ENCODE peak calls at places on chromosomes 7 and 10, in ten cellular contexts. One of them, this sample, is unnamed.
A peak's percentile ranks its signal among the peaks of the same experiment; 100 is the strongest.

GRCh38 chr10:122348512-122348911 is 26.0 kb upstream of the PLEKHA1 start:
- DNase-seq in natural killer cell: no peak
- DNase-seq in hepatocyte: no peak
- DNase-seq in stimulated activated CD8-positive, alpha-beta memory T cell treated with anti-CD3 and anti-CD28 coated beads, Interleukin-12 subunit alpha, Interleukin-12 subunit beta, amount 100 ng/mL, for 1 hour: no peak
- DNase-seq in activated gamma-delta T cell: no peak
- DNase-seq in astrocyte of the hippocampus: peak; percentile 65
- DNase-seq in endothelial cell: no peak
- DNase-seq in COR-L47: no peak
- DNase-seq in activated T-cell treated with anti-CD3 and anti-CD28 coated beads, Interleukin-2, amount 50 U/mL, for 48 hours: no peak
- DNase-seq in OCI-M1: no peak
- DNase-seq in this sample: no peak

GRCh38 chr10:100894033-100894432 is 18.7 kb upstream of the SLF2 start:
- DNase-seq in astrocyte of the hippocampus: no peak
- DNase-seq in OCI-M1: no peak
- DNase-seq in natural killer cell: no peak
- DNase-seq in activated gamma-delta T cell: no peak
- DNase-seq in stimulated activated CD8-positive, alpha-beta memory T cell treated with anti-CD3 and anti-CD28 coated beads, Interleukin-12 subunit alpha, Interleukin-12 subunit beta, amount 100 ng/mL, for 1 hour: no peak
- DNase-seq in hepatocyte: no peak
- DNase-seq in endothelial cell: no peak
- DNase-seq in COR-L47: no peak
- DNase-seq in activated T-cell treated with anti-CD3 and anti-CD28 coated beads, Interleukin-2, amount 50 U/mL, for 48 hours: no peak
- DNase-seq in this sample: no peak

GRCh38 chr7:51246258-51247245 is 70.1 kb downstream of the COBL start:
- DNase-seq in activated T-cell treated with anti-CD3 and anti-CD28 coated beads, Interleukin-2, amount 50 U/mL, for 48 hours: no peak
- DNase-seq in hepatocyte: no peak
- DNase-seq in OCI-M1: no peak
- DNase-seq in astrocyte of the hippocampus: no peak
- DNase-seq in stimulated activated CD8-positive, alpha-beta memory T cell treated with anti-CD3 and anti-CD28 coated beads, Interleukin-12 subunit alpha, Interleukin-12 subunit beta, amount 100 ng/mL, for 1 hour: no peak
- DNase-seq in COR-L47: peak; percentile 94
- DNase-seq in natural killer cell: no peak
- DNase-seq in endothelial cell: no peak
- DNase-seq in activated gamma-delta T cell: no peak
- DNase-seq in this sample: peak; percentile 60

GRCh38 chr7:79272066-79272669 is 181.3 kb downstream of the MAGI2 start:
- DNase-seq in activated T-cell treated with anti-CD3 and anti-CD28 coated beads, Interleukin-2, amount 50 U/mL, for 48 hours: no peak
- DNase-seq in activated gamma-delta T cell: no peak
- DNase-seq in OCI-M1: peak; percentile 82
- DNase-seq in COR-L47: peak; percentile 19
- DNase-seq in natural killer cell: no peak
- DNase-seq in astrocyte of the hippocampus: peak; percentile 56
- DNase-seq in endothelial cell: no peak
- DNase-seq in hepatocyte: peak; percentile 60
- DNase-seq in stimulated activated CD8-positive, alpha-beta memory T cell treated with anti-CD3 and anti-CD28 coated beads, Interleukin-12 subunit alpha, Interleukin-12 subunit beta, amount 100 ng/mL, for 1 hour: no peak
- DNase-seq in this sample: peak; percentile 67

GRCh38 chr10:33703897-33704825 is 369.7 kb upstream of the NRP1 start:
- DNase-seq in stimulated activated CD8-positive, alpha-beta memory T cell treated with anti-CD3 and anti-CD28 coated beads, Interleukin-12 subunit alpha, Interleukin-12 subunit beta, amount 100 ng/mL, for 1 hour: no peak
- DNase-seq in activated T-cell treated with anti-CD3 and anti-CD28 coated beads, Interleukin-2, amount 50 U/mL, for 48 hours: no peak
- DNase-seq in endothelial cell: no peak
- DNase-seq in OCI-M1: no peak
- DNase-seq in hepatocyte: no peak
- DNase-seq in activated gamma-delta T cell: no peak
- DNase-seq in natural killer cell: no peak
- DNase-seq in COR-L47: no peak
- DNase-seq in astrocyte of the hippocampus: peak; percentile 31
- DNase-seq in this sample: no peak

GRCh38 chr7:148135106-148135505 is 455.5 kb upstream of the C7orf33 start:
- DNase-seq in natural killer cell: no peak
- DNase-seq in activated T-cell treated with anti-CD3 and anti-CD28 coated beads, Interleukin-2, amount 50 U/mL, for 48 hours: no peak
- DNase-seq in activated gamma-delta T cell: no peak
- DNase-seq in OCI-M1: no peak
- DNase-seq in stimulated activated CD8-positive, alpha-beta memory T cell treated with anti-CD3 and anti-CD28 coated beads, Interleukin-12 subunit alpha, Interleukin-12 subunit beta, amount 100 ng/mL, for 1 hour: no peak
- DNase-seq in COR-L47: no peak
- DNase-seq in hepatocyte: no peak
- DNase-seq in endothelial cell: no peak
- DNase-seq in astrocyte of the hippocampus: peak; percentile 48
- DNase-seq in this sample: no peak

GRCh38 chr7:12694817-12695216 is 7.4 kb downstream of the ARL4A start:
- DNase-seq in COR-L47: no peak
- DNase-seq in activated T-cell treated with anti-CD3 and anti-CD28 coated beads, Interleukin-2, amount 50 U/mL, for 48 hours: no peak
- DNase-seq in activated gamma-delta T cell: no peak
- DNase-seq in stimulated activated CD8-positive, alpha-beta memory T cell treated with anti-CD3 and anti-CD28 coated beads, Interleukin-12 subunit alpha, Interleukin-12 subunit beta, amount 100 ng/mL, for 1 hour: no peak
- DNase-seq in natural killer cell: no peak
- DNase-seq in astrocyte of the hippocampus: no peak
- DNase-seq in hepatocyte: no peak
- DNase-seq in endothelial cell: no peak
- DNase-seq in OCI-M1: no peak
- DNase-seq in this sample: no peak

GRCh38 chr7:66500087-66500486 is 128.6 kb upstream of the KCTD7 start:
- DNase-seq in activated gamma-delta T cell: no peak
- DNase-seq in endothelial cell: no peak
- DNase-seq in activated T-cell treated with anti-CD3 and anti-CD28 coated beads, Interleukin-2, amount 50 U/mL, for 48 hours: no peak
- DNase-seq in stimulated activated CD8-positive, alpha-beta memory T cell treated with anti-CD3 and anti-CD28 coated beads, Interleukin-12 subunit alpha, Interleukin-12 subunit beta, amount 100 ng/mL, for 1 hour: no peak
- DNase-seq in OCI-M1: peak; percentile 59
- DNase-seq in hepatocyte: peak; percentile 39
- DNase-seq in astrocyte of the hippocampus: no peak
- DNase-seq in natural killer cell: no peak
- DNase-seq in COR-L47: no peak
- DNase-seq in this sample: no peak

GRCh38 chr10:15439381-15439837 is 68.3 kb upstream of the FAM171A1 start:
- DNase-seq in stimulated activated CD8-positive, alpha-beta memory T cell treated with anti-CD3 and anti-CD28 coated beads, Interleukin-12 subunit alpha, Interleukin-12 subunit beta, amount 100 ng/mL, for 1 hour: no peak
- DNase-seq in COR-L47: no peak
- DNase-seq in activated gamma-delta T cell: no peak
- DNase-seq in astrocyte of the hippocampus: peak; percentile 21
- DNase-seq in natural killer cell: no peak
- DNase-seq in hepatocyte: peak; percentile 54
- DNase-seq in endothelial cell: peak; percentile 42
- DNase-seq in OCI-M1: peak; percentile 38
- DNase-seq in activated T-cell treated with anti-CD3 and anti-CD28 coated beads, Interleukin-2, amount 50 U/mL, for 48 hours: no peak
- DNase-seq in this sample: no peak

GRCh38 chr7:16616542-16616941 is 29.0 kb downstream of the ANKMY2 start:
- DNase-seq in activated gamma-delta T cell: no peak
- DNase-seq in activated T-cell treated with anti-CD3 and anti-CD28 coated beads, Interleukin-2, amount 50 U/mL, for 48 hours: no peak
- DNase-seq in astrocyte of the hippocampus: no peak
- DNase-seq in stimulated activated CD8-positive, alpha-beta memory T cell treated with anti-CD3 and anti-CD28 coated beads, Interleukin-12 subunit alpha, Interleukin-12 subunit beta, amount 100 ng/mL, for 1 hour: no peak
- DNase-seq in natural killer cell: no peak
- DNase-seq in endothelial cell: no peak
- DNase-seq in COR-L47: no peak
- DNase-seq in OCI-M1: no peak
- DNase-seq in hepatocyte: no peak
- DNase-seq in this sample: no peak

GRCh38 chr10:86411281-86411841 is 44.8 kb upstream of the GRID1 start:
- DNase-seq in hepatocyte: peak; percentile 60
- DNase-seq in stimulated activated CD8-positive, alpha-beta memory T cell treated with anti-CD3 and anti-CD28 coated beads, Interleukin-12 subunit alpha, Interleukin-12 subunit beta, amount 100 ng/mL, for 1 hour: no peak
- DNase-seq in activated T-cell treated with anti-CD3 and anti-CD28 coated beads, Interleukin-2, amount 50 U/mL, for 48 hours: peak; percentile 56
- DNase-seq in endothelial cell: no peak
- DNase-seq in astrocyte of the hippocampus: peak; percentile 23
- DNase-seq in COR-L47: no peak
- DNase-seq in natural killer cell: no peak
- DNase-seq in activated gamma-delta T cell: no peak
- DNase-seq in OCI-M1: no peak
- DNase-seq in this sample: no peak

GRCh38 chr10:49756641-49757040 is 5.5 kb downstream of the OGDHL start:
- DNase-seq in COR-L47: no peak
- DNase-seq in activated T-cell treated with anti-CD3 and anti-CD28 coated beads, Interleukin-2, amount 50 U/mL, for 48 hours: no peak
- DNase-seq in OCI-M1: no peak
- DNase-seq in endothelial cell: no peak
- DNase-seq in activated gamma-delta T cell: no peak
- DNase-seq in hepatocyte: no peak
- DNase-seq in astrocyte of the hippocampus: no peak
- DNase-seq in stimulated activated CD8-positive, alpha-beta memory T cell treated with anti-CD3 and anti-CD28 coated beads, Interleukin-12 subunit alpha, Interleukin-12 subunit beta, amount 100 ng/mL, for 1 hour: no peak
- DNase-seq in natural killer cell: no peak
- DNase-seq in this sample: no peak

GRCh38 chr7:120989571-120990220 is 1.2 kb downstream of the CPED1 start:
- DNase-seq in activated T-cell treated with anti-CD3 and anti-CD28 coated beads, Interleukin-2, amount 50 U/mL, for 48 hours: no peak
- DNase-seq in endothelial cell: no peak
- DNase-seq in astrocyte of the hippocampus: no peak
- DNase-seq in natural killer cell: no peak
- DNase-seq in activated gamma-delta T cell: no peak
- DNase-seq in OCI-M1: peak; percentile 49
- DNase-seq in hepatocyte: no peak
- DNase-seq in stimulated activated CD8-positive, alpha-beta memory T cell treated with anti-CD3 and anti-CD28 coated beads, Interleukin-12 subunit alpha, Interleukin-12 subunit beta, amount 100 ng/mL, for 1 hour: no peak
- DNase-seq in COR-L47: no peak
- DNase-seq in this sample: no peak

GRCh38 chr10:28839600-28840007 is 162.3 kb downstream of the BAMBI start:
- DNase-seq in stimulated activated CD8-positive, alpha-beta memory T cell treated with anti-CD3 and anti-CD28 coated beads, Interleukin-12 subunit alpha, Interleukin-12 subunit beta, amount 100 ng/mL, for 1 hour: no peak
- DNase-seq in OCI-M1: peak; percentile 89
- DNase-seq in activated T-cell treated with anti-CD3 and anti-CD28 coated beads, Interleukin-2, amount 50 U/mL, for 48 hours: no peak
- DNase-seq in natural killer cell: no peak
- DNase-seq in astrocyte of the hippocampus: peak; percentile 46
- DNase-seq in endothelial cell: no peak
- DNase-seq in hepatocyte: peak; percentile 30
- DNase-seq in COR-L47: peak; percentile 46
- DNase-seq in activated gamma-delta T cell: no peak
- DNase-seq in this sample: peak; percentile 74

GRCh38 chr7:155268211-155268610 is 29.5 kb upstream of the INSIG1 start:
- DNase-seq in endothelial cell: no peak
- DNase-seq in astrocyte of the hippocampus: no peak
- DNase-seq in OCI-M1: no peak
- DNase-seq in hepatocyte: no peak
- DNase-seq in activated gamma-delta T cell: no peak
- DNase-seq in COR-L47: no peak
- DNase-seq in natural killer cell: no peak
- DNase-seq in stimulated activated CD8-positive, alpha-beta memory T cell treated with anti-CD3 and anti-CD28 coated beads, Interleukin-12 subunit alpha, Interleukin-12 subunit beta, amount 100 ng/mL, for 1 hour: no peak
- DNase-seq in activated T-cell treated with anti-CD3 and anti-CD28 coated beads, Interleukin-2, amount 50 U/mL, for 48 hours: no peak
- DNase-seq in this sample: no peak

GRCh38 chr10:123858907-123859650 is 32.5 kb downstream of the CPXM2 start:
- DNase-seq in astrocyte of the hippocampus: no peak
- DNase-seq in COR-L47: no peak
- DNase-seq in endothelial cell: no peak
- DNase-seq in OCI-M1: no peak
- DNase-seq in activated T-cell treated with anti-CD3 and anti-CD28 coated beads, Interleukin-2, amount 50 U/mL, for 48 hours: no peak
- DNase-seq in natural killer cell: no peak
- DNase-seq in activated gamma-delta T cell: no peak
- DNase-seq in stimulated activated CD8-positive, alpha-beta memory T cell treated with anti-CD3 and anti-CD28 coated beads, Interleukin-12 subunit alpha, Interleukin-12 subunit beta, amount 100 ng/mL, for 1 hour: no peak
- DNase-seq in hepatocyte: no peak
- DNase-seq in this sample: no peak

GRCh38 chr7:84981038-84981601 is 205.7 kb downstream of the SEMA3D start:
- DNase-seq in natural killer cell: no peak
- DNase-seq in COR-L47: peak; percentile 95
- DNase-seq in hepatocyte: no peak
- DNase-seq in endothelial cell: no peak
- DNase-seq in OCI-M1: no peak
- DNase-seq in activated T-cell treated with anti-CD3 and anti-CD28 coated beads, Interleukin-2, amount 50 U/mL, for 48 hours: no peak
- DNase-seq in astrocyte of the hippocampus: no peak
- DNase-seq in stimulated activated CD8-positive, alpha-beta memory T cell treated with anti-CD3 and anti-CD28 coated beads, Interleukin-12 subunit alpha, Interleukin-12 subunit beta, amount 100 ng/mL, for 1 hour: no peak
- DNase-seq in activated gamma-delta T cell: no peak
- DNase-seq in this sample: peak; percentile 31

GRCh38 chr10:99924451-99924850 is 85.3 kb downstream of the DNMBP start:
- DNase-seq in activated T-cell treated with anti-CD3 and anti-CD28 coated beads, Interleukin-2, amount 50 U/mL, for 48 hours: no peak
- DNase-seq in natural killer cell: no peak
- DNase-seq in hepatocyte: no peak
- DNase-seq in OCI-M1: no peak
- DNase-seq in endothelial cell: no peak
- DNase-seq in astrocyte of the hippocampus: no peak
- DNase-seq in COR-L47: no peak
- DNase-seq in stimulated activated CD8-positive, alpha-beta memory T cell treated with anti-CD3 and anti-CD28 coated beads, Interleukin-12 subunit alpha, Interleukin-12 subunit beta, amount 100 ng/mL, for 1 hour: no peak
- DNase-seq in activated gamma-delta T cell: no peak
- DNase-seq in this sample: no peak

GRCh38 chr10:101558206-101558605 is 29.9 kb downstream of the POLL start:
- DNase-seq in astrocyte of the hippocampus: no peak
- DNase-seq in activated T-cell treated with anti-CD3 and anti-CD28 coated beads, Interleukin-2, amount 50 U/mL, for 48 hours: peak; percentile 17
- DNase-seq in hepatocyte: no peak
- DNase-seq in endothelial cell: no peak
- DNase-seq in activated gamma-delta T cell: no peak
- DNase-seq in OCI-M1: no peak
- DNase-seq in natural killer cell: no peak
- DNase-seq in COR-L47: no peak
- DNase-seq in stimulated activated CD8-positive, alpha-beta memory T cell treated with anti-CD3 and anti-CD28 coated beads, Interleukin-12 subunit alpha, Interleukin-12 subunit beta, amount 100 ng/mL, for 1 hour: no peak
- DNase-seq in this sample: no peak

GRCh38 chr7:23315366-23315765 is 16.2 kb downstream of the MALSU1 start:
- DNase-seq in endothelial cell: no peak
- DNase-seq in stimulated activated CD8-positive, alpha-beta memory T cell treated with anti-CD3 and anti-CD28 coated beads, Interleukin-12 subunit alpha, Interleukin-12 subunit beta, amount 100 ng/mL, for 1 hour: no peak
- DNase-seq in astrocyte of the hippocampus: peak; percentile 79
- DNase-seq in natural killer cell: no peak
- DNase-seq in OCI-M1: no peak
- DNase-seq in COR-L47: no peak
- DNase-seq in activated gamma-delta T cell: no peak
- DNase-seq in hepatocyte: no peak
- DNase-seq in activated T-cell treated with anti-CD3 and anti-CD28 coated beads, Interleukin-2, amount 50 U/mL, for 48 hours: no peak
- DNase-seq in this sample: no peak

GRCh38 chr10:98694014-98694413 is 247.3 kb upstream of the HPS1 start:
- DNase-seq in OCI-M1: peak; percentile 54
- DNase-seq in COR-L47: no peak
- DNase-seq in astrocyte of the hippocampus: no peak
- DNase-seq in natural killer cell: no peak
- DNase-seq in stimulated activated CD8-positive, alpha-beta memory T cell treated with anti-CD3 and anti-CD28 coated beads, Interleukin-12 subunit alpha, Interleukin-12 subunit beta, amount 100 ng/mL, for 1 hour: no peak
- DNase-seq in hepatocyte: no peak
- DNase-seq in activated gamma-delta T cell: no peak
- DNase-seq in activated T-cell treated with anti-CD3 and anti-CD28 coated beads, Interleukin-2, amount 50 U/mL, for 48 hours: no peak
- DNase-seq in endothelial cell: no peak
- DNase-seq in this sample: no peak

GRCh38 chr7:50121269-50121668 is 28.2 kb upstream of the ZPBP start:
- DNase-seq in hepatocyte: no peak
- DNase-seq in OCI-M1: no peak
- DNase-seq in stimulated activated CD8-positive, alpha-beta memory T cell treated with anti-CD3 and anti-CD28 coated beads, Interleukin-12 subunit alpha, Interleukin-12 subunit beta, amount 100 ng/mL, for 1 hour: no peak
- DNase-seq in endothelial cell: no peak
- DNase-seq in astrocyte of the hippocampus: no peak
- DNase-seq in natural killer cell: no peak
- DNase-seq in COR-L47: no peak
- DNase-seq in activated gamma-delta T cell: no peak
- DNase-seq in activated T-cell treated with anti-CD3 and anti-CD28 coated beads, Interleukin-2, amount 50 U/mL, for 48 hours: no peak
- DNase-seq in this sample: no peak

GRCh38 chr10:18104223-18104872 is 35.9 kb upstream of the CACNB2 start:
- DNase-seq in endothelial cell: peak; percentile 54
- DNase-seq in astrocyte of the hippocampus: peak; percentile 56
- DNase-seq in hepatocyte: peak; percentile 55
- DNase-seq in natural killer cell: peak; percentile 20
- DNase-seq in OCI-M1: peak; percentile 68
- DNase-seq in COR-L47: no peak
- DNase-seq in stimulated activated CD8-positive, alpha-beta memory T cell treated with anti-CD3 and anti-CD28 coated beads, Interleukin-12 subunit alpha, Interleukin-12 subunit beta, amount 100 ng/mL, for 1 hour: peak; percentile 4
- DNase-seq in activated T-cell treated with anti-CD3 and anti-CD28 coated beads, Interleukin-2, amount 50 U/mL, for 48 hours: peak; percentile 59
- DNase-seq in activated gamma-delta T cell: no peak
- DNase-seq in this sample: no peak

GRCh38 chr10:96370575-96371157 is 11.9 kb upstream of the OPALIN start:
- DNase-seq in endothelial cell: peak; percentile 67
- DNase-seq in natural killer cell: peak; percentile 38
- DNase-seq in astrocyte of the hippocampus: peak; percentile 71
- DNase-seq in stimulated activated CD8-positive, alpha-beta memory T cell treated with anti-CD3 and anti-CD28 coated beads, Interleukin-12 subunit alpha, Interleukin-12 subunit beta, amount 100 ng/mL, for 1 hour: peak; percentile 27
- DNase-seq in COR-L47: no peak
- DNase-seq in hepatocyte: peak; percentile 45
- DNase-seq in activated T-cell treated with anti-CD3 and anti-CD28 coated beads, Interleukin-2, amount 50 U/mL, for 48 hours: peak; percentile 71
- DNase-seq in activated gamma-delta T cell: no peak
- DNase-seq in OCI-M1: peak; percentile 74
- DNase-seq in this sample: peak; percentile 35

GRCh38 chr10:3654496-3654895 is 130.5 kb downstream of the KLF6 start:
- DNase-seq in endothelial cell: no peak
- DNase-seq in natural killer cell: no peak
- DNase-seq in activated gamma-delta T cell: no peak
- DNase-seq in astrocyte of the hippocampus: peak; percentile 59
- DNase-seq in OCI-M1: no peak
- DNase-seq in COR-L47: no peak
- DNase-seq in activated T-cell treated with anti-CD3 and anti-CD28 coated beads, Interleukin-2, amount 50 U/mL, for 48 hours: no peak
- DNase-seq in stimulated activated CD8-positive, alpha-beta memory T cell treated with anti-CD3 and anti-CD28 coated beads, Interleukin-12 subunit alpha, Interleukin-12 subunit beta, amount 100 ng/mL, for 1 hour: no peak
- DNase-seq in hepatocyte: no peak
- DNase-seq in this sample: no peak

GRCh38 chr7:127474457-127474856 is 81.9 kb upstream of the ZNF800 start:
- DNase-seq in endothelial cell: no peak
- DNase-seq in hepatocyte: no peak
- DNase-seq in OCI-M1: no peak
- DNase-seq in astrocyte of the hippocampus: peak; percentile 41
- DNase-seq in activated gamma-delta T cell: no peak
- DNase-seq in activated T-cell treated with anti-CD3 and anti-CD28 coated beads, Interleukin-2, amount 50 U/mL, for 48 hours: no peak
- DNase-seq in stimulated activated CD8-positive, alpha-beta memory T cell treated with anti-CD3 and anti-CD28 coated beads, Interleukin-12 subunit alpha, Interleukin-12 subunit beta, amount 100 ng/mL, for 1 hour: no peak
- DNase-seq in COR-L47: no peak
- DNase-seq in natural killer cell: no peak
- DNase-seq in this sample: no peak

GRCh38 chr10:130664526-130664925 is 528.3 kb downstream of the GLRX3 start:
- DNase-seq in activated gamma-delta T cell: no peak
- DNase-seq in natural killer cell: no peak
- DNase-seq in OCI-M1: no peak
- DNase-seq in endothelial cell: no peak
- DNase-seq in COR-L47: no peak
- DNase-seq in astrocyte of the hippocampus: no peak
- DNase-seq in stimulated activated CD8-positive, alpha-beta memory T cell treated with anti-CD3 and anti-CD28 coated beads, Interleukin-12 subunit alpha, Interleukin-12 subunit beta, amount 100 ng/mL, for 1 hour: no peak
- DNase-seq in activated T-cell treated with anti-CD3 and anti-CD28 coated beads, Interleukin-2, amount 50 U/mL, for 48 hours: no peak
- DNase-seq in hepatocyte: no peak
- DNase-seq in this sample: no peak

GRCh38 chr7:132100483-132100882 is 475.8 kb downstream of the PLXNA4 start:
- DNase-seq in endothelial cell: no peak
- DNase-seq in activated T-cell treated with anti-CD3 and anti-CD28 coated beads, Interleukin-2, amount 50 U/mL, for 48 hours: no peak
- DNase-seq in natural killer cell: no peak
- DNase-seq in astrocyte of the hippocampus: no peak
- DNase-seq in hepatocyte: no peak
- DNase-seq in activated gamma-delta T cell: no peak
- DNase-seq in OCI-M1: no peak
- DNase-seq in COR-L47: no peak
- DNase-seq in stimulated activated CD8-positive, alpha-beta memory T cell treated with anti-CD3 and anti-CD28 coated beads, Interleukin-12 subunit alpha, Interleukin-12 subunit beta, amount 100 ng/mL, for 1 hour: no peak
- DNase-seq in this sample: no peak

This sample was measured in NCI-H1092 treated with DMSO at 0.1 percent for 48 hours.